ENCODE peak calls at places on chromosomes 12 and 14, in five cellular contexts. A is stimulated activated naive CD8-positive, alpha-beta T cell treated with anti-CD3 and anti-CD28 coated beads, Interleukin-15, Interleukin-2, amounts not matched to agents 100 U/mL and 50 U/mL, for 24 hours; P is cardiac septum; Y is caudate nucleus; O is HTR-8/SVneo. T is an unnamed sample.

GRCh38 chr12:42741771-42742510 is 152.4 kb upstream of the PRICKLE1 start:
- DNase-seq in P (no peak), O (peak; percentile 45), A (no peak), Y (no peak), T (no peak)

GRCh38 chr14:101843665-101844064 is 82.2 kb downstream of the PPP2R5C start:
- DNase-seq in P (no peak), Y (no peak), O (no peak), A (peak; percentile 58), T (no peak)

GRCh38 chr12:108643941-108644742 is 10.4 kb upstream of the SELPLG start:
- DNase-seq in A (no peak), Y (no peak), P (no peak), O (no peak), T (no peak)

GRCh38 chr14:36661506-36662257 is at the start of gene PAX9:
- DNase-seq in A (peak; percentile 46), Y (no peak), P (no peak), O (peak; percentile 62), T (no peak)

GRCh38 chr12:93302331-93303229 is 75.1 kb upstream of the NUDT4 start:
- DNase-seq in O (no peak), A (no peak), Y (no peak), P (no peak), T (no peak)

GRCh38 chr12:124636138-124636968 is 68.9 kb upstream of the NCOR2 start:
- DNase-seq in A (peak; percentile 47), Y (no peak), O (no peak), P (no peak), T (no peak)

GRCh38 chr14:23154876-23155587 is 28.4 kb downstream of the SLC7A8 start:
- DNase-seq in A (no peak), P (peak; percentile 85), Y (no peak), O (no peak), T (no peak)

GRCh38 chr12:116461060-116461459 is 98.1 kb upstream of the MAP1LC3B2 start:
- DNase-seq in P (no peak), A (no peak), Y (no peak), O (no peak), T (no peak)

GRCh38 chr12:108561852-108562347 is 496 bp upstream of the ISCU start:
- DNase-seq in Y (no peak), P (no peak), O (no peak), A (peak; percentile 16), T (no peak)

GRCh38 chr12:96375841-96376249 is 24.4 kb downstream of the CDK17 start:
- DNase-seq in A (no peak), Y (no peak), O (no peak), P (no peak), T (peak; percentile 50)